ENCODE peak calls at places on chromosomes 13 and 19, in four cellular contexts. D is WTC11, F is HEK293T, Z is K562. I is an unnamed sample.

GRCh38 chr19:18253716-18254115 is 20.5 kb downstream of the IQCN start:
- DNase-seq in D (no peak), F (no peak), Z (no peak), I (no peak)

GRCh38 chr19:39692166-39692565 is 12.1 kb upstream of the LGALS14 start:
- DNase-seq in D (no peak), F (no peak), Z (no peak), I (no peak)

GRCh38 chr13:27622102-27622820 is 569 bp downstream of the POLR1D start:
- DNase-seq in D (no peak), F (no peak), Z (no peak), I (peak)

GRCh38 chr19:46514589-46515289 is 19.1 kb upstream of the PNMA8B start:
- DNase-seq in D (no peak), F (no peak), Z (no peak), I (no peak)

GRCh38 chr13:28463481-28463880 is 31.4 kb downstream of the FLT1 start:
- DNase-seq in D (no peak), F (no peak), Z (no peak), I (no peak)

GRCh38 chr13:46137627-46138026 is 32.8 kb upstream of the CPB2 start:
- DNase-seq in D (no peak), F (no peak), Z (no peak), I (no peak)

GRCh38 chr19:10848208-10848843 is at the start of gene C19orf38:
- DNase-seq in D (no peak), F (no peak), Z (no peak), I (no peak)

GRCh38 chr13:25977671-25978070 is 74.1 kb downstream of the SHISA2 start:
- DNase-seq in D (no peak), F (no peak), Z (no peak), I (no peak)

GRCh38 chr19:4694211-4694987 is 24.3 kb upstream of the MYDGF start:
- DNase-seq in D (no peak), F (no peak), Z (peak), I (no peak)

GRCh38 chr19:35273686-35274259 is 5.0 kb downstream of the USF2 start:
- DNase-seq in D (no peak), F (no peak), Z (no peak), I (no peak)

GRCh38 chr13:33721719-33722118 is 96.2 kb upstream of the RFC3 start:
- DNase-seq in D (no peak), F (no peak), Z (no peak), I (no peak)

GRCh38 chr13:110498327-110498726 is 63.2 kb downstream of the RAB20 start:
- DNase-seq in D (no peak), F (no peak), Z (no peak), I (no peak)

GRCh38 chr19:56120371-56121179 is 520 bp downstream of the ZNF787 start:
- DNase-seq in D (peak), F (peak), Z (peak), I (peak)

GRCh38 chr19:41551212-41551610 is 24.8 kb upstream of the CEACAM21 start:
- DNase-seq in D (no peak), F (no peak), Z (no peak), I (no peak)

GRCh38 chr13:96780105-96780504 is 214.2 kb downstream of the OXGR1 start:
- DNase-seq in D (no peak), F (no peak), Z (no peak), I (no peak)

GRCh38 chr19:19056636-19057275 is 7.0 kb upstream of the SLC25A42 start:
- DNase-seq in D (no peak), F (no peak), Z (no peak), I (no peak)

GRCh38 chr13:61414686-61415664 is 674 bp downstream of the PCDH20 start:
- DNase-seq in D (peak), F (peak), Z (no peak), I (peak)

GRCh38 chr13:55573565-55573964 is 1567.2 kb upstream of the PRR20A start:
- DNase-seq in D (no peak), F (no peak), Z (no peak), I (no peak)

GRCh38 chr13:83794627-83795026 is 87.6 kb downstream of the SLITRK1 start:
- DNase-seq in D (no peak), F (no peak), Z (no peak), I (no peak)

GRCh38 chr13:65292488-65292901 is 1937.6 kb downstream of the PCDH9 start:
- DNase-seq in D (no peak), F (peak), Z (no peak), I (no peak)

GRCh38 chr19:30160426-30160825 is 211.8 kb upstream of the ZNF536 start:
- DNase-seq in D (no peak), F (no peak), Z (no peak), I (no peak)

GRCh38 chr19:28118235-28118634 is 1094.7 kb downstream of the UQCRFS1 start:
- DNase-seq in D (no peak), F (no peak), Z (no peak), I (no peak)

DNA sequence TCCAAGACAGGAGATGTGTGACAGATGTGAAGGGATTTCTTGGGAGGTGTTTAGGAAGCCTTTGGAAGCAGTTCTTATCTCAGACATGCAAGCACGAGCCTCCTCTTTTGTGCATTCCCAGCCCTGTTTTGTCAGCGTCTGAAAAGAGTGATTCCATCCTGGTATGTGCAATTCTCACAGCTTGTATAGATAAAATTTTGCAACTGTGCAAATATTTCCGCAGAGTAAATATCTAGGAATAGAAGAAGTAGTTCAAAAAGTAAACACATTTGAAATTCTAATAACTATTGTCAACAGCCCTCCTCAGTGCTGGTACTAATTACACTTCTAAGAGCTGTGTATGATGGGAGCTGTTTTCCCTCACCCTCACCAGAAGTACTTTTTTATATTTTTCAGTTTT is 72.4 kb upstream of the C1QTNF9B start:
- DNase-seq in D (no peak), F (no peak), Z (no peak), I (peak)
- TF ChIP-seq ELF4 in D (no peak), F (no peak), Z (no peak), I (no peak)

DNA sequence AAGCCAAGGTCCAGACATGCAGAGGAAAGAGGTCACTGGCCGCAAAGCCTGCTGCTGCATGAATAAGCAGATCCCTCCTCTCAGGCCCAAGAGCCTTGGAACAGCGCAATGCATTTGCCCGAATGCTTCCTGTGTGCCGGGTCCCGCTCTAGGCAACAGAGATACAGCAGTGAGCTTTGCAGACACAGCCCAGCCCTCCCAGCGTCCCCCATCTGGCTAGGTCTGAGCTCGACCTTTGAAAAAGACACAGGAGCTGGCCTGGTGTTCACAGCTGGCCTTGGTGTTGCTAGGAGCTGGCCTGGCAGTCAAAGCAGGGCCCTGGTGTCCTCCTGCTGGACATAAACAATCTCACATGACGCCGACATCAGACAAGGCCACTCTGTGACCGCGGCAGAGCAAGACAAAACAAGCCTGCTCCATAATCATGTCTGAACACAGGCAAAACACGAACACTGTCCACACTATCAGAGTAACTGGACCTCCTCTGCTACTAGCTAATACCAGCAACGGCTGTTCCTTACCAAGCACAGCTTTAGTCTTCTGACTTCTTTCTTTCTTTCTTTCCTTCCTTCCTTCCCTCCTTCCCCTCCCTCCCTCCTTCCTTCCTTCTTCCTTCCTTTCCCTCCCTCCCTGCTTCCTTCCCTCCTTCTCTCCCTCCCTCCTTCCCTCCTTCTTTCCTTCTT is 5.7 kb upstream of the PEX11G start:
- DNase-seq in D (no peak), F (no peak), Z (peak), I (peak)
- TF ChIP-seq ELF4 in D (no peak), F (no peak), Z (peak), I (no peak)

GRCh38 chr19:16889883-16890460 is 1.2 kb downstream of the F2RL3 start:
- DNase-seq in D (no peak), F (no peak), Z (peak), I (no peak)
- TF ChIP-seq ELF4 in D (no peak), F (no peak), Z (peak), I (no peak)

DNA sequence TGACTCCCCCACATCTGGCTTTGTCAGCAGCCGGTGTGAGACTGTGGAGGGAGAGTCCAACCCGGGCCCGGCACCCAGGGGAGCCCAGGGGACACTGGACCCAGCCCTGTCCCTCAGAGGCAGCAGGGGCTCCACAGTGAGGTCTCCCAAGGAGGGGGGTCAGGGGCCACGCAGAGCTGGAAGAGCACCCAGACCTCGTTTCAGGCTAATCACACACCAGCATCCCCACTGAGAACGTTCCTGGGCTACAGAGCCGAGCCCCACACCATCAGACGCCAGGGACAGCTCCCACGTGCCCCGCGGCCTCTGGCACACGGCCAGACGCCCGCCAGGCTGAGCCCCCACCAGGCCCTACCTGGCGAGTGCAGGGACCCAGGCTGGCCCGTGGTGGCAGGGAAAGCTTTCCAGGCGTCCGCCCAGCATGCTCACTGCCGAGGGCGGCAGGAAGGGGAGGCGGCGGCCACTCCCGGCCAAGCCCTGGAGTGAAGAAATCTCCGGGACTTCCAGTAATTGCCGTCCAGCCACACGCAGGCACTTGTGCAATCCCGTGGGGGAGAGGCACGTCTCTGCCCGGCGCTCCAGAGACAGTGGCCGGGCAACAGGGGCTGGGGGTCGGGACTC is 19.2 kb downstream of the SBNO2 start:
- DNase-seq in D (no peak), F (no peak), Z (no peak), I (peak)
- TF ChIP-seq ELF4 in D (no peak), F (no peak), Z (no peak), I (no peak)

I was measured in HepG2.